ENCODE peak calls at places on chromosomes 13 and 19, in five cellular contexts. N is SK-N-SH, R is H1, V is K562, Y is transverse colon. H is an unnamed sample.

GRCh38 chr13:46492946-46493345 is 60.0 kb upstream of the LRCH1 start:
- DNase-seq in Y (no peak), N (peak; percentile 46), V (peak; percentile 41), R (no peak), H (no peak)

GRCh38 chr19:51168571-51169282 is 26.6 kb downstream of the SIGLEC7 start:
- DNase-seq in V (no peak), R (no peak), N (no peak), Y (no peak), H (no peak)

GRCh38 chr13:105783261-105783660 is 752.2 kb downstream of the EFNB2 start:
- DNase-seq in V (no peak), R (no peak), Y (no peak), N (no peak), H (no peak)

GRCh38 chr13:45325806-45326205 is 15.2 kb downstream of the TPT1 start:
- DNase-seq in R (no peak), N (no peak), Y (no peak), V (no peak), H (no peak)

GRCh38 chr19:51440846-51441409 is 17.3 kb downstream of the SIGLEC8 start:
- DNase-seq in V (peak; percentile 84), R (no peak), N (no peak), Y (no peak), H (no peak)

GRCh38 chr13:48629282-48629681 is 24.4 kb upstream of the CYSLTR2 start:
- DNase-seq in V (no peak), N (no peak), Y (peak; percentile 54), R (no peak), H (peak; percentile 53)

GRCh38 chr13:96091932-96092253 is 2.0 kb downstream of the HS6ST3 start:
- DNase-seq in V (no peak), N (no peak), Y (no peak), R (no peak), H (no peak)

GRCh38 chr19:32324631-32325215 is 20.7 kb upstream of the ZNF507 start:
- DNase-seq in R (no peak), V (no peak), Y (no peak), N (no peak), H (peak; percentile 57)

GRCh38 chr19:4516199-4516938 is 1.9 kb downstream of the PLIN4 start:
- DNase-seq in V (no peak), N (no peak), R (peak; percentile 46), Y (no peak), H (no peak)

GRCh38 chr13:108006619-108007018 is 208.7 kb downstream of the LIG4 start:
- DNase-seq in R (no peak), V (peak; percentile 90), N (no peak), Y (no peak), H (no peak)

GRCh38 chr19:41744850-41745249 is 10.5 kb upstream of the CEACAM6 start:
- DNase-seq in V (no peak), N (no peak), Y (peak; percentile 83), R (no peak), H (no peak)

GRCh38 chr13:83546476-83546875 is 335.8 kb downstream of the SLITRK1 start:
- DNase-seq in Y (no peak), V (no peak), N (no peak), R (no peak), H (no peak)

GRCh38 chr13:42561752-42562467 is 12.0 kb upstream of the TNFSF11 start:
- DNase-seq in N (no peak), R (no peak), Y (no peak), V (no peak), H (no peak)

GRCh38 chr13:113582841-113583631 is 1.5 kb upstream of the TFDP1 start:
- DNase-seq in V (no peak), Y (peak; percentile 6), N (no peak), R (peak; percentile 44), H (peak; percentile 91)

GRCh38 chr19:7326105-7326877 is 22.4 kb upstream of the ARHGEF18 start:
- DNase-seq in R (peak; percentile 90), V (peak; percentile 69), N (no peak), Y (peak; percentile 74), H (no peak)

GRCh38 chr13:91085127-91085526 is 262.4 kb upstream of the MIR17HG start:
- DNase-seq in N (no peak), R (no peak), Y (no peak), V (peak; percentile 71), H (no peak)

DNA sequence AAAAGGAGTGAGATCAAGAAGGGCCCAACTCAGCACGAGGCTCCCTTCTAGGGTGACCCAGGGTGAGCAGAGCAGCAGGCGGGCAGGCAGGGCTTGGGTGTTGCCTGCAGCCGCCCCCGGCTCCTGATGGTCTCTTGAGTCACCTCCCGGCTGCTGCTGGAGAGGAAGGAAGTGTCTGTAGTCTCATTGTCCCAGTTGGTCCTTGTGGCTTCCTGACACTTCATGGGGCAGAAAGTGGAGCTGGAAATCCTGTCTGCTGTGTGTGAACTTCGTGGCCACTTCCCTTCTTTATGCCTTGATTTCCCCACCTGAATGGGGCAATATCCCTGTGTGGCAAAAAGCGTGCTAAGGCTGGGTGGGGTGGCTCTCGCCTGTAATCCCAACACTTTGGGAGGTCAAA is 2.5 kb downstream of the MAP1S start:
- DNase-seq in V (no peak), R (no peak), Y (no peak), N (no peak), H (no peak)
- TF ChIP-seq POLR2AphosphoS5 in V (no peak), R (no peak), Y (no peak), N (no peak), H (peak; percentile 34)

DNA sequence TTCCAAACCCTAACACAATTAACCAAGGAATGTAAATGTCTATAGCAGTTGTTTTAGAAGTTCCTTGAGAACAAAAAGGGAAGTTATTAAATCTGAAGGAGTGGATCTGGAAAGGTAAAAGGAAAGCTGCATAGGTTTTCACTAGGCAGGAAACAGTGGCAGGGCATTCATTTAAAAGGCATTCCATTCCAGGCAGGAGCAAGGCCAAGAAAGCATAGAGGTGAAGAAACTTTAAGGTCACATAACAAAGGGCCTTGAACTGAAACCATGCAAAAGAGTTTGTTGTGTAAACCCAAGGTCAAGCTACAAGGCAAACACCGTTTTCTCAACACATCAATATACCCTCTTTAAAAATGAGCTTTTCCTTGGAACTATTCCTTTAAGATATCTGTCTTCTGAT is 762 bp upstream of the DIAPH3 start:
- DNase-seq in N (no peak), R (no peak), Y (no peak), V (no peak), H (no peak)
- TF ChIP-seq EP300 in N (no peak), R (no peak), Y (no peak), V (no peak), H (no peak)

GRCh38 chr13:54836273-54836672 is 1807.7 kb downstream of the OLFM4 start:
- DNase-seq in N (no peak), Y (no peak), R (no peak), V (no peak), H (no peak)
- H3K4me1 ChIP-seq in N (no peaks in the 10 kb centered on the region), Y (no peaks in the 10 kb centered on the region), R (no peaks in the 10 kb centered on the region), V (no peaks in the 10 kb centered on the region), H (no peaks in the 10 kb centered on the region)

GRCh38 chr19:18671303-18672043 is 12.0 kb upstream of the CRTC1 start:
- DNase-seq in N (no peak), Y (no peak), R (no peak), V (no peak), H (no peak)
- TF ChIP-seq POLR2AphosphoS5 in N (no peak), Y (no peak), R (no peak), V (no peak), H (peak; percentile 52)

DNA sequence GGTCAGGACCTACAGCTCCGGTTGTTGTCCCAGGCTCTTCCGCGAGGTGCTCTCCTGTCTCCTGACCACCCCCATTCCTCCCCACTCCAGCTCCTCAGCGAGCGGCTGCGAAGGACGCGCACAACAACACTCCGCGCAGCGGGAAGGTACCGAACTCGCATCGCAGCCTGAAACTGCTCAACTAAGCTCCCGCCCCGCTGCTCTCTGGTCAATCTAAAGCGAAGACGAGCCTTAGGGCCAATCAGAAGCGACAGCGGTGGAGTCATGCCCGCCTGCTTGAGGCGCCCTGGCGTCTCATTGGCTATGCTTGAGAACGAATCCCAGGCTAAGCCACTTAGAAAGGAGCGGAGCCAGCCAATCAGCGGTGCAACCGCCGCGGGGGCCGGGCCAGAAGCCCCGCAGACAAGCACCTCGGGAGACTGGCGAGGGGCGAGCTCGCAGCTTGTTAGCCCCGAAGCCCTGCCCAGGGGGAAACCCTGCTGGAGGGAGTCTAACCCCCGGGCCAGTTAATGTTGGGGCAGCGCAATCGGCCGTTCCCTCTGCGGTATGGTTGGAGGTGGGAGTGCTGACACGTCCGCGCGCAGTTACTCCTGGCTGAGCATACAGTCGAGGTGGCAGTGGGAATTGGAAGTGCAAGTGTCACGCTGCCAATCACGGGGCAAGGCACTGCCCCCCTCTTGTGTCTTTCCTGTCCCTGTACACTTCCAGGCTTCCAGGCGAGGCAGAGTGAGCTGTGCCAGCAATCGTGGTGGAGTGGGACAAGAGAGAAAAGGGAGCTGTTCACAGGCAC is 1.9 kb upstream of the ZBTB32 start:
- DNase-seq in V (peak; percentile 97), N (peak; percentile 95), Y (peak; percentile 96), R (peak; percentile 91), H (peak; percentile 99)
- TF ChIP-seq EP300 in V (no peak), N (no peak), Y (no peak), R (no peak), H (no peak)

DNA sequence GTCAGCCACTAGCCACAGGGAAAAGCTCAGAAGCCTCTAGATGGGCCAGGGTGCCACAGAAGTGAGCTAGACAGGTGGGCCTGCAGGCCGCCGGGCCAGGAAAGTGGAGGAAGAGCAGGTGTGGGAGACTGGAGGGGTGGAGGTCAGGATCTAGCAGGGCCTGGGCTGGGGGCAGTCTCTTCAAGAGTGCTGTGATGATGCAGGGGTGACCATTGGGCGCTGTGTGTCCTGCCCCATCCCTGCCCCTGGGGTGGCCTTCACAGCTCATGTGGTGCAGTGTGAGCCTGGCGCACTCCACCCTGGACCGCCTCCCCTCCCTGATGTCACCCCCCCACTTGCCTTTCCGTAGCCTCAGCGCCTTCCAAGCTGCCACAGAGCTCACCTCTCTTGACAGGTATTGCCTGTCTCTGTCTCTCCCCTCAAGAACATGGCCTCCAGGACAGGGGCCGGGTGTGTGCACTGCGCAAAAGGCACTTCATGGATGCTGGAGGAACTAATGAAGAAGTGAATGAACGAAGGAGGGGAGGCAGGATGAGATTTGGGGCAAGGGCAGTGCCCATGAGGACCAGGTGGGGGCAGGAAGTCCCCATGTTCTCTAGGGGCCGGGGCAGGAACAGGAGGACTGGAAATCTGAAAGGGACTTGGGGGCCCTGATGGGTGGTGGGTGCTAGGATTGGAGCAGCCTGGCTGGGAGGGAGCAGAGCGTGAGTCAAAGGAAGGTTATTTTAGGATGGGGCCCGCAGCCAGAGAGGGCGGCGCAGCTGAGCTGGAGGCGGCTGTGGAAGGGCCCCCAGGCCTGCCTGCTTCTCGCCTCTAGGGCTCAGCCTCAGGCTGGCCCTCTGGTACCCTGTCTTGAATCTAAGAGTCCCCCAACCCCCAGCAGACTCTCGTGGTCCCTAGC is 6.6 kb downstream of the SSBP4 start:
- DNase-seq in R (no peak), Y (peak; percentile 55), N (no peak), V (peak; percentile 45), H (no peak)
- H3K4me1 ChIP-seq in R (peaks cover 32% of the 10 kb centered on the region), Y (peaks cover 51% of the 10 kb centered on the region), N (peaks cover 23% of the 10 kb centered on the region), V (peaks cover 98% of the 10 kb centered on the region), H (peaks cover 69% of the 10 kb centered on the region)

GRCh38 chr19:48812094-48812929 is 1.5 kb upstream of the BCAT2 start:
- DNase-seq in R (peak; percentile 89), Y (peak; percentile 93), V (peak; percentile 95), N (peak; percentile 97), H (peak; percentile 98)
- TF ChIP-seq POLR2AphosphoS5 in R (no peak), Y (peak; percentile 77), V (no peak), N (peak; percentile 32), H (peak; percentile 91)

DNA sequence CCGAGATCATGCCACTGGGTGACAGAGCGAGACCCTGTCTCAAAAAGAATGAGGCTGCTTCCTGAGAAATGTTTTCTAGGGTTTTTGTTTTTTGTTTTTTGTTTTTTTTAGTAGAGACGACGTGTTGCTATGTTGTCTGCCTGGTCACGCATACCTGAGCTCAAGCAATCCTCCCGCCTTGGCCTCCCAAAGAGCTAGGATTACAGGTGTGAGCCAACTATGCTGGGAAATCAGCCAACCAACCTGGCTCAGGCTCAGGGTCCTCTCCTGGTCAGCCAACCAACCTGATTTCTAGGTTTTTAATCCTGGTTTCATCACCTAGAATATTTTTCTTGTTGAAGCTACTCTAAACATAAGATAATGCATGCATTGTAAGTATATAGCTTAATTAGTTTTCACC is 7.8 kb downstream of the DHX34 start:
- DNase-seq in Y (no peak), V (no peak), N (no peak), R (no peak), H (no peak)
- TF ChIP-seq EP300 in Y (no peak), V (no peak), N (no peak), R (no peak), H (no peak)